ENCODE peak calls at places on chromosomes 3 and 15, in ten cellular contexts. One of them, this sample, is unnamed.

GRCh38 chr3:136818191-136818850 is 605 bp upstream of the SLC35G2 start:
- DNase-seq in AG20443: peak
- DNase-seq in SHP77 treated with DMSO at 0.1 percent for 48 hours: peak
- DNase-seq in activated effector memory CD4-positive, alpha-beta T cell treated with Interleukin-2 at 50 U/mL for 16 hours: no peak
- DNase-seq in fibroblast of the aortic adventitia: peak
- DNase-seq in GOT3: peak
- DNase-seq in fibroblast of mammary gland: peak
- DNase-seq in stimulated activated CD4-positive, alpha-beta T cell treated with anti-CD3 and anti-CD28 coated beads, Interleukin-15, amount 100 ng/mL, for 1 hour: no peak
- DNase-seq in WTC11: peak
- DNase-seq in activated naive CD4-positive, alpha-beta T cell: no peak
- DNase-seq in this sample: peak

GRCh38 chr3:152359385-152360248 is 90.9 kb downstream of the MBNL1 start:
- DNase-seq in AG20443: no peak
- DNase-seq in SHP77 treated with DMSO at 0.1 percent for 48 hours: no peak
- DNase-seq in activated effector memory CD4-positive, alpha-beta T cell treated with Interleukin-2 at 50 U/mL for 16 hours: no peak
- DNase-seq in fibroblast of the aortic adventitia: no peak
- DNase-seq in GOT3: no peak
- DNase-seq in fibroblast of mammary gland: no peak
- DNase-seq in stimulated activated CD4-positive, alpha-beta T cell treated with anti-CD3 and anti-CD28 coated beads, Interleukin-15, amount 100 ng/mL, for 1 hour: no peak
- DNase-seq in WTC11: no peak
- DNase-seq in activated naive CD4-positive, alpha-beta T cell: no peak
- DNase-seq in this sample: no peak

GRCh38 chr3:82610236-82610635 is 848.8 kb upstream of the GBE1 start:
- DNase-seq in AG20443: no peak
- DNase-seq in SHP77 treated with DMSO at 0.1 percent for 48 hours: no peak
- DNase-seq in activated effector memory CD4-positive, alpha-beta T cell treated with Interleukin-2 at 50 U/mL for 16 hours: no peak
- DNase-seq in fibroblast of the aortic adventitia: no peak
- DNase-seq in GOT3: no peak
- DNase-seq in fibroblast of mammary gland: no peak
- DNase-seq in stimulated activated CD4-positive, alpha-beta T cell treated with anti-CD3 and anti-CD28 coated beads, Interleukin-15, amount 100 ng/mL, for 1 hour: no peak
- DNase-seq in WTC11: no peak
- DNase-seq in activated naive CD4-positive, alpha-beta T cell: no peak
- DNase-seq in this sample: no peak

GRCh38 chr3:5122030-5122740 is at the start of gene ARL8B:
- DNase-seq in AG20443: peak
- DNase-seq in SHP77 treated with DMSO at 0.1 percent for 48 hours: peak
- DNase-seq in activated effector memory CD4-positive, alpha-beta T cell treated with Interleukin-2 at 50 U/mL for 16 hours: peak
- DNase-seq in fibroblast of the aortic adventitia: peak
- DNase-seq in GOT3: peak
- DNase-seq in fibroblast of mammary gland: peak
- DNase-seq in stimulated activated CD4-positive, alpha-beta T cell treated with anti-CD3 and anti-CD28 coated beads, Interleukin-15, amount 100 ng/mL, for 1 hour: peak
- DNase-seq in WTC11: peak
- DNase-seq in activated naive CD4-positive, alpha-beta T cell: peak
- DNase-seq in this sample: peak

GRCh38 chr3:120908803-120909601 is 997 bp downstream of the STXBP5L start:
- DNase-seq in AG20443: no peak
- DNase-seq in SHP77 treated with DMSO at 0.1 percent for 48 hours: no peak
- DNase-seq in activated effector memory CD4-positive, alpha-beta T cell treated with Interleukin-2 at 50 U/mL for 16 hours: no peak
- DNase-seq in fibroblast of the aortic adventitia: peak
- DNase-seq in GOT3: no peak
- DNase-seq in fibroblast of mammary gland: no peak
- DNase-seq in stimulated activated CD4-positive, alpha-beta T cell treated with anti-CD3 and anti-CD28 coated beads, Interleukin-15, amount 100 ng/mL, for 1 hour: no peak
- DNase-seq in WTC11: peak
- DNase-seq in activated naive CD4-positive, alpha-beta T cell: no peak
- DNase-seq in this sample: no peak

GRCh38 chr3:192904632-192905289 is 12.9 kb downstream of the MB21D2 start:
- DNase-seq in AG20443: no peak
- DNase-seq in SHP77 treated with DMSO at 0.1 percent for 48 hours: no peak
- DNase-seq in activated effector memory CD4-positive, alpha-beta T cell treated with Interleukin-2 at 50 U/mL for 16 hours: no peak
- DNase-seq in fibroblast of the aortic adventitia: no peak
- DNase-seq in GOT3: no peak
- DNase-seq in fibroblast of mammary gland: no peak
- DNase-seq in stimulated activated CD4-positive, alpha-beta T cell treated with anti-CD3 and anti-CD28 coated beads, Interleukin-15, amount 100 ng/mL, for 1 hour: no peak
- DNase-seq in WTC11: no peak
- DNase-seq in activated naive CD4-positive, alpha-beta T cell: no peak
- DNase-seq in this sample: no peak

GRCh38 chr3:183317886-183318845 is 65.1 kb downstream of the B3GNT5 start:
- DNase-seq in AG20443: no peak
- DNase-seq in SHP77 treated with DMSO at 0.1 percent for 48 hours: no peak
- DNase-seq in activated effector memory CD4-positive, alpha-beta T cell treated with Interleukin-2 at 50 U/mL for 16 hours: no peak
- DNase-seq in fibroblast of the aortic adventitia: peak
- DNase-seq in GOT3: no peak
- DNase-seq in fibroblast of mammary gland: peak
- DNase-seq in stimulated activated CD4-positive, alpha-beta T cell treated with anti-CD3 and anti-CD28 coated beads, Interleukin-15, amount 100 ng/mL, for 1 hour: no peak
- DNase-seq in WTC11: no peak
- DNase-seq in activated naive CD4-positive, alpha-beta T cell: no peak
- DNase-seq in this sample: no peak

GRCh38 chr3:49132437-49133225 is at the start of gene LAMB2:
- DNase-seq in AG20443: peak
- DNase-seq in SHP77 treated with DMSO at 0.1 percent for 48 hours: peak
- DNase-seq in activated effector memory CD4-positive, alpha-beta T cell treated with Interleukin-2 at 50 U/mL for 16 hours: no peak
- DNase-seq in fibroblast of the aortic adventitia: peak
- DNase-seq in GOT3: peak
- DNase-seq in fibroblast of mammary gland: peak
- DNase-seq in stimulated activated CD4-positive, alpha-beta T cell treated with anti-CD3 and anti-CD28 coated beads, Interleukin-15, amount 100 ng/mL, for 1 hour: no peak
- DNase-seq in WTC11: peak
- DNase-seq in activated naive CD4-positive, alpha-beta T cell: no peak
- DNase-seq in this sample: peak

GRCh38 chr15:85318048-85318731 is 62.2 kb upstream of the AKAP13 start:
- DNase-seq in AG20443: peak
- DNase-seq in SHP77 treated with DMSO at 0.1 percent for 48 hours: no peak
- DNase-seq in activated effector memory CD4-positive, alpha-beta T cell treated with Interleukin-2 at 50 U/mL for 16 hours: no peak
- DNase-seq in fibroblast of the aortic adventitia: peak
- DNase-seq in GOT3: no peak
- DNase-seq in fibroblast of mammary gland: peak
- DNase-seq in stimulated activated CD4-positive, alpha-beta T cell treated with anti-CD3 and anti-CD28 coated beads, Interleukin-15, amount 100 ng/mL, for 1 hour: no peak
- DNase-seq in WTC11: no peak
- DNase-seq in activated naive CD4-positive, alpha-beta T cell: no peak
- DNase-seq in this sample: no peak

GRCh38 chr3:110341047-110341446 is 730.6 kb upstream of the NECTIN3 start:
- DNase-seq in AG20443: peak
- DNase-seq in SHP77 treated with DMSO at 0.1 percent for 48 hours: no peak
- DNase-seq in activated effector memory CD4-positive, alpha-beta T cell treated with Interleukin-2 at 50 U/mL for 16 hours: no peak
- DNase-seq in fibroblast of the aortic adventitia: peak
- DNase-seq in GOT3: no peak
- DNase-seq in fibroblast of mammary gland: peak
- DNase-seq in stimulated activated CD4-positive, alpha-beta T cell treated with anti-CD3 and anti-CD28 coated beads, Interleukin-15, amount 100 ng/mL, for 1 hour: no peak
- DNase-seq in WTC11: no peak
- DNase-seq in activated naive CD4-positive, alpha-beta T cell: no peak
- DNase-seq in this sample: no peak

GRCh38 chr15:81050806-81051205 is 50.1 kb downstream of the TLNRD1 start:
- DNase-seq in AG20443: no peak
- DNase-seq in SHP77 treated with DMSO at 0.1 percent for 48 hours: no peak
- DNase-seq in activated effector memory CD4-positive, alpha-beta T cell treated with Interleukin-2 at 50 U/mL for 16 hours: no peak
- DNase-seq in fibroblast of the aortic adventitia: no peak
- DNase-seq in GOT3: no peak
- DNase-seq in fibroblast of mammary gland: no peak
- DNase-seq in stimulated activated CD4-positive, alpha-beta T cell treated with anti-CD3 and anti-CD28 coated beads, Interleukin-15, amount 100 ng/mL, for 1 hour: no peak
- DNase-seq in WTC11: no peak
- DNase-seq in activated naive CD4-positive, alpha-beta T cell: no peak
- DNase-seq in this sample: no peak

GRCh38 chr15:99169769-99170311 is 65.0 kb downstream of the SYNM start:
- DNase-seq in AG20443: peak
- DNase-seq in SHP77 treated with DMSO at 0.1 percent for 48 hours: no peak
- DNase-seq in activated effector memory CD4-positive, alpha-beta T cell treated with Interleukin-2 at 50 U/mL for 16 hours: no peak
- DNase-seq in fibroblast of the aortic adventitia: peak
- DNase-seq in GOT3: no peak
- DNase-seq in fibroblast of mammary gland: peak
- DNase-seq in stimulated activated CD4-positive, alpha-beta T cell treated with anti-CD3 and anti-CD28 coated beads, Interleukin-15, amount 100 ng/mL, for 1 hour: no peak
- DNase-seq in WTC11: no peak
- DNase-seq in activated naive CD4-positive, alpha-beta T cell: no peak
- DNase-seq in this sample: no peak

GRCh38 chr15:43930079-43930478 is 103.3 kb downstream of the WDR76 start:
- DNase-seq in AG20443: peak
- DNase-seq in SHP77 treated with DMSO at 0.1 percent for 48 hours: no peak
- DNase-seq in activated effector memory CD4-positive, alpha-beta T cell treated with Interleukin-2 at 50 U/mL for 16 hours: no peak
- DNase-seq in fibroblast of the aortic adventitia: peak
- DNase-seq in GOT3: no peak
- DNase-seq in fibroblast of mammary gland: no peak
- DNase-seq in stimulated activated CD4-positive, alpha-beta T cell treated with anti-CD3 and anti-CD28 coated beads, Interleukin-15, amount 100 ng/mL, for 1 hour: no peak
- DNase-seq in WTC11: peak
- DNase-seq in activated naive CD4-positive, alpha-beta T cell: no peak
- DNase-seq in this sample: no peak

GRCh38 chr3:63976166-63976861 is 47.0 kb downstream of the PSMD6 start:
- DNase-seq in AG20443: peak
- DNase-seq in SHP77 treated with DMSO at 0.1 percent for 48 hours: no peak
- DNase-seq in activated effector memory CD4-positive, alpha-beta T cell treated with Interleukin-2 at 50 U/mL for 16 hours: no peak
- DNase-seq in fibroblast of the aortic adventitia: peak
- DNase-seq in GOT3: no peak
- DNase-seq in fibroblast of mammary gland: peak
- DNase-seq in stimulated activated CD4-positive, alpha-beta T cell treated with anti-CD3 and anti-CD28 coated beads, Interleukin-15, amount 100 ng/mL, for 1 hour: no peak
- DNase-seq in WTC11: no peak
- DNase-seq in activated naive CD4-positive, alpha-beta T cell: no peak
- DNase-seq in this sample: no peak

GRCh38 chr3:135844381-135844780 is 121.1 kb upstream of the PPP2R3A start:
- DNase-seq in AG20443: peak
- DNase-seq in SHP77 treated with DMSO at 0.1 percent for 48 hours: no peak
- DNase-seq in activated effector memory CD4-positive, alpha-beta T cell treated with Interleukin-2 at 50 U/mL for 16 hours: no peak
- DNase-seq in fibroblast of the aortic adventitia: peak
- DNase-seq in GOT3: no peak
- DNase-seq in fibroblast of mammary gland: peak
- DNase-seq in stimulated activated CD4-positive, alpha-beta T cell treated with anti-CD3 and anti-CD28 coated beads, Interleukin-15, amount 100 ng/mL, for 1 hour: no peak
- DNase-seq in WTC11: no peak
- DNase-seq in activated naive CD4-positive, alpha-beta T cell: no peak
- DNase-seq in this sample: no peak

GRCh38 chr3:170027691-170028102 is 10.1 kb upstream of the GPR160 start:
- DNase-seq in AG20443: no peak
- DNase-seq in SHP77 treated with DMSO at 0.1 percent for 48 hours: no peak
- DNase-seq in activated effector memory CD4-positive, alpha-beta T cell treated with Interleukin-2 at 50 U/mL for 16 hours: no peak
- DNase-seq in fibroblast of the aortic adventitia: no peak
- DNase-seq in GOT3: no peak
- DNase-seq in fibroblast of mammary gland: no peak
- DNase-seq in stimulated activated CD4-positive, alpha-beta T cell treated with anti-CD3 and anti-CD28 coated beads, Interleukin-15, amount 100 ng/mL, for 1 hour: no peak
- DNase-seq in WTC11: no peak
- DNase-seq in activated naive CD4-positive, alpha-beta T cell: no peak
- DNase-seq in this sample: no peak

GRCh38 chr3:122912772-122913538 is 114.6 kb downstream of the SEMA5B start:
- DNase-seq in AG20443: no peak
- DNase-seq in SHP77 treated with DMSO at 0.1 percent for 48 hours: no peak
- DNase-seq in activated effector memory CD4-positive, alpha-beta T cell treated with Interleukin-2 at 50 U/mL for 16 hours: no peak
- DNase-seq in fibroblast of the aortic adventitia: no peak
- DNase-seq in GOT3: no peak
- DNase-seq in fibroblast of mammary gland: no peak
- DNase-seq in stimulated activated CD4-positive, alpha-beta T cell treated with anti-CD3 and anti-CD28 coated beads, Interleukin-15, amount 100 ng/mL, for 1 hour: no peak
- DNase-seq in WTC11: peak
- DNase-seq in activated naive CD4-positive, alpha-beta T cell: no peak
- DNase-seq in this sample: no peak

GRCh38 chr15:88193415-88193814 is 63.1 kb downstream of the NTRK3 start:
- DNase-seq in AG20443: no peak
- DNase-seq in SHP77 treated with DMSO at 0.1 percent for 48 hours: no peak
- DNase-seq in activated effector memory CD4-positive, alpha-beta T cell treated with Interleukin-2 at 50 U/mL for 16 hours: no peak
- DNase-seq in fibroblast of the aortic adventitia: no peak
- DNase-seq in GOT3: no peak
- DNase-seq in fibroblast of mammary gland: no peak
- DNase-seq in stimulated activated CD4-positive, alpha-beta T cell treated with anti-CD3 and anti-CD28 coated beads, Interleukin-15, amount 100 ng/mL, for 1 hour: no peak
- DNase-seq in WTC11: no peak
- DNase-seq in activated naive CD4-positive, alpha-beta T cell: no peak
- DNase-seq in this sample: no peak

GRCh38 chr15:73813071-73813470 is 59.9 kb upstream of the INSYN1 start:
- DNase-seq in AG20443: no peak
- DNase-seq in SHP77 treated with DMSO at 0.1 percent for 48 hours: no peak
- DNase-seq in activated effector memory CD4-positive, alpha-beta T cell treated with Interleukin-2 at 50 U/mL for 16 hours: no peak
- DNase-seq in fibroblast of the aortic adventitia: no peak
- DNase-seq in GOT3: no peak
- DNase-seq in fibroblast of mammary gland: no peak
- DNase-seq in stimulated activated CD4-positive, alpha-beta T cell treated with anti-CD3 and anti-CD28 coated beads, Interleukin-15, amount 100 ng/mL, for 1 hour: no peak
- DNase-seq in WTC11: no peak
- DNase-seq in activated naive CD4-positive, alpha-beta T cell: no peak
- DNase-seq in this sample: no peak

GRCh38 chr3:103609472-103609871 is 1174.7 kb downstream of the ZPLD1 start:
- DNase-seq in AG20443: no peak
- DNase-seq in SHP77 treated with DMSO at 0.1 percent for 48 hours: no peak
- DNase-seq in activated effector memory CD4-positive, alpha-beta T cell treated with Interleukin-2 at 50 U/mL for 16 hours: no peak
- DNase-seq in fibroblast of the aortic adventitia: no peak
- DNase-seq in GOT3: no peak
- DNase-seq in fibroblast of mammary gland: no peak
- DNase-seq in stimulated activated CD4-positive, alpha-beta T cell treated with anti-CD3 and anti-CD28 coated beads, Interleukin-15, amount 100 ng/mL, for 1 hour: no peak
- DNase-seq in WTC11: no peak
- DNase-seq in activated naive CD4-positive, alpha-beta T cell: no peak
- DNase-seq in this sample: no peak

GRCh38 chr3:176362191-176362731 is 835.0 kb downstream of the TBL1XR1 start:
- DNase-seq in AG20443: no peak
- DNase-seq in SHP77 treated with DMSO at 0.1 percent for 48 hours: no peak
- DNase-seq in activated effector memory CD4-positive, alpha-beta T cell treated with Interleukin-2 at 50 U/mL for 16 hours: no peak
- DNase-seq in fibroblast of the aortic adventitia: no peak
- DNase-seq in GOT3: no peak
- DNase-seq in fibroblast of mammary gland: no peak
- DNase-seq in stimulated activated CD4-positive, alpha-beta T cell treated with anti-CD3 and anti-CD28 coated beads, Interleukin-15, amount 100 ng/mL, for 1 hour: no peak
- DNase-seq in WTC11: peak
- DNase-seq in activated naive CD4-positive, alpha-beta T cell: no peak
- DNase-seq in this sample: no peak

GRCh38 chr3:195165790-195166189 is 105.2 kb downstream of the XXYLT1 start:
- DNase-seq in AG20443: no peak
- DNase-seq in SHP77 treated with DMSO at 0.1 percent for 48 hours: no peak
- DNase-seq in activated effector memory CD4-positive, alpha-beta T cell treated with Interleukin-2 at 50 U/mL for 16 hours: no peak
- DNase-seq in fibroblast of the aortic adventitia: no peak
- DNase-seq in GOT3: no peak
- DNase-seq in fibroblast of mammary gland: no peak
- DNase-seq in stimulated activated CD4-positive, alpha-beta T cell treated with anti-CD3 and anti-CD28 coated beads, Interleukin-15, amount 100 ng/mL, for 1 hour: no peak
- DNase-seq in WTC11: no peak
- DNase-seq in activated naive CD4-positive, alpha-beta T cell: no peak
- DNase-seq in this sample: no peak

GRCh38 chr15:59380902-59381610 is 8.4 kb upstream of the MYO1E start:
- DNase-seq in AG20443: no peak
- DNase-seq in SHP77 treated with DMSO at 0.1 percent for 48 hours: no peak
- DNase-seq in activated effector memory CD4-positive, alpha-beta T cell treated with Interleukin-2 at 50 U/mL for 16 hours: no peak
- DNase-seq in fibroblast of the aortic adventitia: no peak
- DNase-seq in GOT3: no peak
- DNase-seq in fibroblast of mammary gland: no peak
- DNase-seq in stimulated activated CD4-positive, alpha-beta T cell treated with anti-CD3 and anti-CD28 coated beads, Interleukin-15, amount 100 ng/mL, for 1 hour: no peak
- DNase-seq in WTC11: no peak
- DNase-seq in activated naive CD4-positive, alpha-beta T cell: no peak
- DNase-seq in this sample: no peak

GRCh38 chr15:100781961-100782525 is 97.6 kb upstream of the ALDH1A3 start:
- DNase-seq in AG20443: no peak
- DNase-seq in SHP77 treated with DMSO at 0.1 percent for 48 hours: no peak
- DNase-seq in activated effector memory CD4-positive, alpha-beta T cell treated with Interleukin-2 at 50 U/mL for 16 hours: no peak
- DNase-seq in fibroblast of the aortic adventitia: no peak
- DNase-seq in GOT3: no peak
- DNase-seq in fibroblast of mammary gland: no peak
- DNase-seq in stimulated activated CD4-positive, alpha-beta T cell treated with anti-CD3 and anti-CD28 coated beads, Interleukin-15, amount 100 ng/mL, for 1 hour: no peak
- DNase-seq in WTC11: peak
- DNase-seq in activated naive CD4-positive, alpha-beta T cell: no peak
- DNase-seq in this sample: peak

GRCh38 chr3:31288641-31289100 is 244.1 kb upstream of the STT3B start:
- DNase-seq in AG20443: peak
- DNase-seq in SHP77 treated with DMSO at 0.1 percent for 48 hours: no peak
- DNase-seq in activated effector memory CD4-positive, alpha-beta T cell treated with Interleukin-2 at 50 U/mL for 16 hours: peak
- DNase-seq in fibroblast of the aortic adventitia: no peak
- DNase-seq in GOT3: no peak
- DNase-seq in fibroblast of mammary gland: peak
- DNase-seq in stimulated activated CD4-positive, alpha-beta T cell treated with anti-CD3 and anti-CD28 coated beads, Interleukin-15, amount 100 ng/mL, for 1 hour: no peak
- DNase-seq in WTC11: peak
- DNase-seq in activated naive CD4-positive, alpha-beta T cell: no peak
- DNase-seq in this sample: peak

GRCh38 chr3:18351823-18352744 is 73.1 kb downstream of the SATB1 start:
- DNase-seq in AG20443: no peak
- DNase-seq in SHP77 treated with DMSO at 0.1 percent for 48 hours: peak
- DNase-seq in activated effector memory CD4-positive, alpha-beta T cell treated with Interleukin-2 at 50 U/mL for 16 hours: no peak
- DNase-seq in fibroblast of the aortic adventitia: no peak
- DNase-seq in GOT3: no peak
- DNase-seq in fibroblast of mammary gland: no peak
- DNase-seq in stimulated activated CD4-positive, alpha-beta T cell treated with anti-CD3 and anti-CD28 coated beads, Interleukin-15, amount 100 ng/mL, for 1 hour: no peak
- DNase-seq in WTC11: no peak
- DNase-seq in activated naive CD4-positive, alpha-beta T cell: no peak
- DNase-seq in this sample: no peak

GRCh38 chr15:50257206-50257735 is 8.3 kb downstream of the HDC start:
- DNase-seq in AG20443: no peak
- DNase-seq in SHP77 treated with DMSO at 0.1 percent for 48 hours: no peak
- DNase-seq in activated effector memory CD4-positive, alpha-beta T cell treated with Interleukin-2 at 50 U/mL for 16 hours: no peak
- DNase-seq in fibroblast of the aortic adventitia: no peak
- DNase-seq in GOT3: no peak
- DNase-seq in fibroblast of mammary gland: no peak
- DNase-seq in stimulated activated CD4-positive, alpha-beta T cell treated with anti-CD3 and anti-CD28 coated beads, Interleukin-15, amount 100 ng/mL, for 1 hour: no peak
- DNase-seq in WTC11: no peak
- DNase-seq in activated naive CD4-positive, alpha-beta T cell: no peak
- DNase-seq in this sample: no peak